ENCODE peak calls at places on chromosomes 16 and 17, in six cellular contexts. I is AG08395, K is hepatic stellate cell, E is RPMI8226, L is hypothalamus, G is NCI-H1105 treated with DMSO at 0.1 percent for 48 hours. N is an unnamed sample.

GRCh38 chr17:9360610-9361571 is 214.7 kb downstream of the STX8 start:
- DNase-seq in I (peak; percentile 75), K (peak; percentile 66), E (no peak), L (no peak), G (no peak), N (no peak)

GRCh38 chr16:1771072-1771863 is at the start of gene NME3:
- DNase-seq in I (peak; percentile 78), K (peak; percentile 88), E (peak; percentile 84), L (peak; percentile 51), G (peak; percentile 24), N (peak; percentile 77)

GRCh38 chr17:1989135-1989534 is 36.0 kb downstream of the RTN4RL1 start:
- DNase-seq in I (peak; percentile 88), K (peak; percentile 76), E (no peak), L (no peak), G (no peak), N (no peak)

GRCh38 chr16:11667824-11668589 is at the start of gene SNN:
- DNase-seq in I (peak; percentile 98), K (peak; percentile 99), E (peak; percentile 96), L (peak; percentile 67), G (peak; percentile 62), N (peak; percentile 92)

GRCh38 chr17:17809527-17810373 is 27.0 kb downstream of the SREBF1 start:
- DNase-seq in I (peak; percentile 66), K (no peak), E (no peak), L (no peak), G (no peak), N (no peak)

GRCh38 chr16:65121870-65122723 is at the start of gene CDH11:
- DNase-seq in I (peak; percentile 82), K (peak; percentile 82), E (peak; percentile 50), L (no peak), G (peak; percentile 30), N (no peak)

GRCh38 chr16:64627781-64628180 is 494.1 kb downstream of the CDH11 start:
- DNase-seq in I (no peak), K (no peak), E (peak; percentile 39), L (no peak), G (no peak), N (no peak)

GRCh38 chr17:75632863-75633483 is at the start of gene SMIM5:
- DNase-seq in I (peak; percentile 96), K (peak; percentile 97), E (peak; percentile 79), L (peak; percentile 96), G (peak; percentile 16), N (peak; percentile 87)

GRCh38 chr17:48586355-48586924 is 3.6 kb downstream of the HOXB3 start:
- DNase-seq in I (no peak), K (no peak), E (no peak), L (no peak), G (no peak), N (no peak)

N was measured in OCI-LY7.